ENCODE peak calls at places on chromosomes 13 and 19, in four cellular contexts. W is HepG2, U is K562, S is GM12878. Q is an unnamed sample.
A peak's percentile ranks its signal among the peaks of the same experiment; 100 is the strongest.

GRCh38 chr13:78241278-78241919 is 322.8 kb upstream of the EDNRB start:
- DNase-seq in W (peak; percentile 27), U (peak; percentile 13), S (no peak), Q (peak; percentile 85)

GRCh38 chr13:98570929-98571372 is 6.0 kb downstream of the STK24 start:
- DNase-seq in W (peak; percentile 77), U (peak; percentile 21), S (peak; percentile 92), Q (no peak)

GRCh38 chr13:47813683-47814082 is 187.4 kb downstream of the SUCLA2 start:
- DNase-seq in W (no peak), U (no peak), S (no peak), Q (no peak)

GRCh38 chr19:46299004-46299509 is 2.2 kb downstream of the HIF3A start:
- DNase-seq in W (peak; percentile 54), U (peak; percentile 7), S (no peak), Q (no peak)

GRCh38 chr13:50127726-50128291 is 112.6 kb downstream of the KCNRG start:
- DNase-seq in W (no peak), U (no peak), S (no peak), Q (no peak)

GRCh38 chr19:46192990-46193650 is 36.4 kb upstream of the IGFL1 start:
- DNase-seq in W (peak; percentile 87), U (peak; percentile 83), S (no peak), Q (peak; percentile 39)

GRCh38 chr13:41179593-41180250 is 14.6 kb downstream of the KBTBD7 start:
- DNase-seq in W (no peak), U (peak; percentile 17), S (no peak), Q (no peak)

GRCh38 chr19:45115809-45116615 is 23.0 kb downstream of the PPP1R37 start:
- DNase-seq in W (no peak), U (no peak), S (no peak), Q (no peak)

GRCh38 chr13:59230484-59231264 is 933.1 kb downstream of the DIAPH3 start:
- DNase-seq in W (no peak), U (no peak), S (no peak), Q (no peak)

GRCh38 chr19:38203197-38203596 is 20.8 kb downstream of the DPF1 start:
- DNase-seq in W (no peak), U (no peak), S (no peak), Q (no peak)
- TF ChIP-seq FOXK2 in W (no peak), U (no peak), S (no peak), Q (no peak)

DNA sequence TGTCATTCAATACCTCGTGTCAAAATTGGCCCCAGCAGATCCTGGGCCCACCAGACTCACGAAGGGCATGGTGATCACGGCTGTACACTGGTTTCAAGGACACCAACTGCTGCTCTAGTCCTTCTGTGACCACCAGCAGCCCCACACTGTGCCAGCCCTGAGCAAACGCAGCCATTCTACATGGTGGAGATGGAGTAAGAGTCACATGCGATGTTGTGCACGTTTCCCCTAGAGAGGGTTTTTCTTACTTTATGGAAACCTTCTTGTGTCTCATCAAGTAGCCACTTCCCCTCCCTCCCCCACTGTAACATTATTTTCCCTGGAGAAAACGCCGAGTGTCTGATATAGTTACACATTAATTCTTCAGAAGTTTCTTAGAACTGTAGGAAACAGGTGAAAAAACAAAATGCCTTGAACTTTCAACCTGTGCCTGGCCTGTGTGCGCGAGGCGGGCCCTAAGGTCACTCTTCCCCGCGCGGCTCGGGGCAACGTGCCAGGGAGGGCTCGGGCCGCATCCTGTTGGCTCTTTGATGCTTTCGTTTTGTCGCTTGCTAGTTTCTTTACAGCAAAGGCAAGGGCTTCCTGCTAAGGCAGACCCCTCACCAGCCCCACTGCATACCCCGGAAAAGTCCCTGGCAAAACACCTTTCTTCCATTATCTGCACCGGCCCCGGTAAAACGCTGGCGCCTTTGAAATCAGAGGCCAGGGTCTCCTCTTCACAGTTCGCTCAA is 44.6 kb downstream of the GGACT start:
- DNase-seq in W (peak; percentile 41), U (no peak), S (no peak), Q (no peak)
- TF ChIP-seq TARDBP in W (peak; percentile 88), U (no peak), S (no peak), Q (no peak)

GRCh38 chr19:36460046-36460445 is 29.3 kb downstream of the ZNF566 start:
- DNase-seq in W (no peak), U (no peak), S (no peak), Q (no peak)
- TF ChIP-seq FOXK2 in W (no peak), U (no peak), S (no peak), Q (no peak)

GRCh38 chr19:14409157-14410053 is 9.7 kb downstream of the DDX39A start:
- DNase-seq in W (no peak), U (no peak), S (no peak), Q (no peak)

GRCh38 chr19:14410054-14410774 is 8.9 kb downstream of the DDX39A start:
- DNase-seq in W (no peak), U (no peak), S (no peak), Q (no peak)

GRCh38 chr19:14406645-14407331 is 12.4 kb downstream of the DDX39A start:
- DNase-seq in W (no peak), U (no peak), S (no peak), Q (no peak)

GRCh38 chr19:14407889-14408640 is 11.1 kb downstream of the DDX39A start:
- DNase-seq in W (peak; percentile 13), U (no peak), S (no peak), Q (no peak)

DNA sequence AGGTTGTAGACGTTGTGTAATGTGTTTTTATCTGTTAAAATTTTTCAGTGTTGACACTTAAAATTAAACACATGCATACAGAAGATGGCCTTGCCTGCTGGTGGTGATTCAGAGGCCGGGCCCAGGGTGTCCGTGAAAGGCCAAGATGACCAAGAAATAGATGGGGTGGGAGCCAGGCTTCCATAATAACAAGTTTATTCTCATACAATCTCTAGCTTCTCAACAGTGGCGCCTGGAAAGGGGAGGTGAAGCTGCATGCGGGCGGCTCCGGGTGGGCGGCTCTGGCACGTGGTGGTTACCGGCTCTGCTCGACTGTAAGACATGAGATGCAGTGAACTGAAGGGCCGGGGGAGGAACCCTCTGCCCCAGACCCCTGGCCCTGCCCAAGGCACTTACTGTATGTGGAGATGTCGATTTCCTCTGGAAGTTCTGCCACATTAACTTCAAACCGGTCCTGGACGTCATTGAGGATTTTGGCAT is 10.5 kb downstream of the DDX39A start:
- DNase-seq in W (no peak), U (no peak), S (no peak), Q (no peak)
- TF ChIP-seq TARDBP in W (no peak), U (no peak), S (no peak), Q (no peak)

GRCh38 chr13:84481958-84482357 is 599.7 kb upstream of the SLITRK1 start:
- DNase-seq in W (no peak), U (no peak), S (no peak), Q (no peak)

DNA sequence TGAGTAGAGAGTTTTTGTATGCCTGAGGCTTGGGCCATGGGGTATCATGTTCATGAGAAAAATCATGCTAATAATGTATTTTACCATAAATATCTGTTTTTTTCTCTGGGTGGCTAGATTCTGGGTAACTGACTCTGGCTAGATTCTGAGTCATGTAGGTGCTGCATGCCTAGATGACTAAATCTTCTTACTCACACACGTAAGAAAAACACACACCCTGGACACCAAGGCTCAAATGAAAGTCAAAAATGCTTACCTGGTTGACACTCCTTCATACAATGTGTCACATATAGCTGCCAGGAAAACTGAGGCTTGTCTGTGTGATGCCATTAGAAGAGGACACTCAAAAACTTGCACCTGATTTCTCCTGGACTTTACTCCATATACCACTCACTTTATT is 597.4 kb upstream of the SLITRK1 start:
- DNase-seq in W (no peak), U (no peak), S (no peak), Q (no peak)
- TF ChIP-seq FOXK2 in W (no peak), U (no peak), S (no peak), Q (no peak)